ENCODE peak calls at places on chromosomes 13 and 19, in ten cellular contexts. H is GM12865; J is NCI-H1417; A is NAMALWA; E is D341Med; V is AG20443; X is activated CD4-positive, alpha-beta T cell treated with anti-CD3 and anti-CD28 coated beads for 1 hour; N is NCI-H345; O is activated CD4-positive, CD25-positive, alpha-beta regulatory T cell; R is endothelial cell. B is an unnamed sample.

GRCh38 chr19:13860679-13861391 is 16.1 kb upstream of the NANOS3 start:
- DNase-seq in H (no peak), J (no peak), A (no peak), E (no peak), V (no peak), X (no peak), N (no peak), O (no peak), R (no peak), B (no peak)

GRCh38 chr13:79226938-79227337 is 179.1 kb downstream of the RBM26 start:
- DNase-seq in H (no peak), J (peak; percentile 51), A (no peak), E (no peak), V (no peak), X (no peak), N (peak; percentile 32), O (no peak), R (no peak), B (no peak)

GRCh38 chr13:27168086-27168485 is 3.5 kb downstream of the USP12 start:
- DNase-seq in H (no peak), J (peak; percentile 16), A (no peak), E (no peak), V (no peak), X (no peak), N (no peak), O (no peak), R (no peak), B (no peak)

GRCh38 chr13:81986308-81986707 is 1645.4 kb upstream of the SPRY2 start:
- DNase-seq in H (no peak), J (peak; percentile 15), A (no peak), E (no peak), V (no peak), X (no peak), N (no peak), O (no peak), R (no peak), B (no peak)

GRCh38 chr13:21078501-21078900 is 17.1 kb upstream of the LATS2 start:
- DNase-seq in H (no peak), J (no peak), A (no peak), E (no peak), V (no peak), X (no peak), N (no peak), O (no peak), R (no peak), B (no peak)

GRCh38 chr13:109804654-109805053 is 18.3 kb upstream of the IRS2 start:
- DNase-seq in H (no peak), J (no peak), A (no peak), E (no peak), V (no peak), X (no peak), N (no peak), O (no peak), R (no peak), B (peak; percentile 15)

GRCh38 chr19:7216373-7216902 is 77.8 kb downstream of the INSR start:
- DNase-seq in H (peak; percentile 79), J (no peak), A (no peak), E (no peak), V (no peak), X (no peak), N (no peak), O (no peak), R (no peak), B (no peak)

GRCh38 chr19:12000152-12000981 is 35.1 kb downstream of the ZNF433 start:
- DNase-seq in H (peak; percentile 76), J (no peak), A (no peak), E (no peak), V (peak; percentile 35), X (no peak), N (no peak), O (no peak), R (no peak), B (no peak)

GRCh38 chr19:35142531-35143230 is 374 bp upstream of the FXYD7 start:
- DNase-seq in H (peak; percentile 62), J (peak; percentile 50), A (peak; percentile 68), E (peak; percentile 76), V (peak; percentile 60), X (peak; percentile 66), N (peak; percentile 64), O (peak; percentile 63), R (peak; percentile 72), B (peak; percentile 56)

GRCh38 chr19:42277821-42278809 is 9.1 kb downstream of the CIC start:
- DNase-seq in H (no peak), J (peak; percentile 25), A (no peak), E (no peak), V (peak; percentile 53), X (no peak), N (no peak), O (no peak), R (no peak), B (no peak)